ENCODE peak calls at places on chromosome 15, in six cellular contexts. S is neuronal stem cell, I is IMR-90, J is H9, X is trophoblast cell, P is H1. Y is an unnamed sample.
A peak's percentile ranks its signal among the peaks of the same experiment; 100 is the strongest.

GRCh38 chr15:77631790-77632551 is 741 bp downstream of the LINGO1 start:
- DNase-seq in S (no peak), X (no peak), P (no peak), J (peak; percentile 68), I (no peak), Y (no peak)

GRCh38 chr15:28933710-28934445 is 48.1 kb downstream of the APBA2 start:
- DNase-seq in J (no peak), S (no peak), I (no peak), P (no peak), X (no peak), Y (no peak)

GRCh38 chr15:99707481-99708270 is 25.6 kb downstream of the LYSMD4 start:
- DNase-seq in J (no peak), S (no peak), I (peak; percentile 72), P (no peak), X (no peak), Y (peak; percentile 30)

GRCh38 chr15:55774113-55774970 is 31.4 kb upstream of the PRTG start:
- DNase-seq in X (peak; percentile 67), J (peak; percentile 79), P (no peak), S (peak; percentile 62), I (peak; percentile 10), Y (peak; percentile 44)

GRCh38 chr15:68402432-68403160 is 29.4 kb downstream of the ITGA11 start:
- DNase-seq in J (peak; percentile 16), I (no peak), S (no peak), P (no peak), X (no peak), Y (no peak)

GRCh38 chr15:22902578-22902977 is 64.1 kb downstream of the NIPA2 start:
- DNase-seq in X (no peak), P (no peak), J (peak; percentile 61), S (no peak), I (no peak), Y (no peak)

GRCh38 chr15:100111103-100112060 is 230.4 kb downstream of the ADAMTS17 start:
- DNase-seq in S (no peak), P (no peak), I (peak; percentile 88), J (no peak), X (peak; percentile 38), Y (peak; percentile 86)

GRCh38 chr15:44215594-44215993 is 20.5 kb upstream of the FRMD5 start:
- DNase-seq in J (no peak), P (no peak), X (no peak), I (peak; percentile 90), S (no peak), Y (peak; percentile 47)

GRCh38 chr15:63172376-63173115 is 15.3 kb upstream of the RPS27L start:
- DNase-seq in X (no peak), S (no peak), I (no peak), J (no peak), P (no peak), Y (no peak)

GRCh38 chr15:46576611-46577010 is 941.8 kb downstream of the SQOR start:
- DNase-seq in X (peak; percentile 70), I (no peak), J (no peak), S (no peak), P (no peak), Y (peak; percentile 0)

GRCh38 chr15:89119489-89120478 is 31.5 kb downstream of the ABHD2 start:
- DNase-seq in J (no peak), I (peak; percentile 69), P (no peak), S (no peak), X (peak; percentile 82), Y (peak; percentile 57)

GRCh38 chr15:88108991-88109390 is 147.5 kb downstream of the NTRK3 start:
- DNase-seq in I (no peak), X (no peak), J (no peak), S (no peak), P (no peak), Y (no peak)

GRCh38 chr15:91311986-91312385 is 211.9 kb downstream of the SV2B start:
- DNase-seq in S (no peak), X (no peak), P (no peak), I (no peak), J (no peak), Y (no peak)

GRCh38 chr15:38670142-38671002 is 105.8 kb upstream of the RASGRP1 start:
- DNase-seq in P (no peak), X (no peak), I (no peak), S (no peak), J (no peak), Y (no peak)

GRCh38 chr15:34732430-34732829 is 22.4 kb downstream of the GJD2 start:
- DNase-seq in P (no peak), I (no peak), S (no peak), J (no peak), X (no peak), Y (no peak)

GRCh38 chr15:64006642-64007041 is 39.6 kb downstream of the DAPK2 start:
- DNase-seq in S (no peak), I (no peak), P (no peak), J (no peak), X (no peak), Y (no peak)

GRCh38 chr15:48861813-48862431 is 16.0 kb upstream of the EID1 start:
- DNase-seq in S (peak; percentile 56), X (peak; percentile 82), P (no peak), J (no peak), I (peak; percentile 82), Y (peak; percentile 73)

GRCh38 chr15:93899817-93900216 is 331.5 kb upstream of the MCTP2 start:
- DNase-seq in I (no peak), S (no peak), J (no peak), X (peak; percentile 2), P (no peak), Y (no peak)

GRCh38 chr15:93895976-93896770 is 335.2 kb upstream of the MCTP2 start:
- DNase-seq in P (no peak), I (no peak), X (peak; percentile 79), J (no peak), S (no peak), Y (no peak)

GRCh38 chr15:93897377-93897776 is 334.0 kb upstream of the MCTP2 start:
- DNase-seq in I (no peak), X (no peak), J (no peak), P (no peak), S (no peak), Y (no peak)

DNA sequence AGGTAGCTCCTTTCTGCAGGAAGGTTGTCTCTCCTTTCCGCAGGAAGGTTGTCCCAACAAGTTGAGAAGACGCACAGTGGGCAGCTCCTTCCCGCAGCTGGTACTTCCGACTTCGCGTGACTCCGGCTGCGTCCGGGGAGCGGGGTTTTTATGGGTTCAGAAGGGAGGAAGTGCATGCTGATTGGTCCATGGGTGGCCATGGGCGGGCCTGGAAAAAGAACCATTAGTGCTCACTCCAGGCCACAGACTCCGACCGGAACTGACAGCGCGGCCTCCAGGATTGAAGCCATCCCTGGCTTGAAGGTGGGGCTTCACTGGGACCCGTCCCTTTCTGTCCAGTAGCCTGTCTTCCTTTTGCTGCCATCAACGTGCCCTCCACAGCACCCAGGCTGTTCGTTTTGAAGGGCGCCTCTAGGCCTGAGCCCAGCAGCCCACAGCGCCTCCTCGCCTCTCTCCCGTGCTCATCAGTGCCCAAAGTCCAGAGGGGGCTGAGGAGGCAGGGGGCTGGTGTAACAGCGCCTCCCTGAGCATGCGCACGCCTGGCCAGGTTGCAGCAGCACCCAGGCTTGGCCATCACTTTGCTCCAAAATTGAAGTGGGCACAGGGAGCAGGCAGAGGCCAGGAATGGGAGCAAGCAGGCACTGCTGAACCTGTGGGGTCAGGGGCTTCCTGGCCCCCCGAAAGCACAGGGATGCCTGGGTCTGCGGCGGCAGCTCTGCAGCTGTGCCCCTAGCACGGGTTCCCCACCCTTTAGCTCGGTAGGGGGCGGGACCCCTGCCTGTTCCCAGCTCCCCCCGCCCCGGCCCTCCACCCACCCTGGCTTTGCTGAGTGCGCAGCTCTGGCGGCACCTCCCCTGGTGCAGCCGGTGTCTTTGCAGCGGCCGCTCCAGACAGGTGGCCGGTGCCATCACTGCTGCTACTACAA is 330.6 kb upstream of the MCTP2 start:
- DNase-seq in J (peak; percentile 57), P (peak; percentile 13), S (no peak), I (no peak), X (peak; percentile 47), Y (no peak)
- H3K14ac ChIP-seq in J (no peak overlapping the region), P (no peak overlapping the region), S (peak overlapping the region; percentile 9), I (no peak overlapping the region), X (no peak overlapping the region), Y (no peak overlapping the region)

DNA sequence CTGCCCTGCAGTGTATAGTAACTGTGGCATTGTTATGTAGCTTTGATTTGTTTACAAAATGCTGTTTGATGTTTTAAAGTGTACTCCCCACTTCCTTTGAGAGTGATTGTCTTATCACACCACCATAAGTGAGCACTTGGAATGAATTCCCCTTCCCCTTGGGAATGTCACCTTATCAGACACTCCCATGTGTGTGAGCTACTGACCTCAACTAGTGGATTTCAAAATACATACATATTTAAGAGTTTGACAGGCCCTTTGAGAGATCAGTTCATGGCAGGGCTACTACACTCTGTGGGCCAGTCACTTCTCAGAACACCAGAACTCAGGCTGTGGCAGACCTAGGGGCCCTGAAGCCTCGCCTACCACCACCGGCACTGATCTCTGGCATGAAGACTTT is 547.6 kb downstream of the NR2F2 start:
- DNase-seq in X (no peak), I (no peak), P (no peak), S (no peak), J (no peak), Y (no peak)
- H2AK5ac ChIP-seq in X (no peak overlapping the region), I (no peak overlapping the region), P (no peak overlapping the region), S (no peak overlapping the region), J (no peak overlapping the region), Y (no peak overlapping the region)

DNA sequence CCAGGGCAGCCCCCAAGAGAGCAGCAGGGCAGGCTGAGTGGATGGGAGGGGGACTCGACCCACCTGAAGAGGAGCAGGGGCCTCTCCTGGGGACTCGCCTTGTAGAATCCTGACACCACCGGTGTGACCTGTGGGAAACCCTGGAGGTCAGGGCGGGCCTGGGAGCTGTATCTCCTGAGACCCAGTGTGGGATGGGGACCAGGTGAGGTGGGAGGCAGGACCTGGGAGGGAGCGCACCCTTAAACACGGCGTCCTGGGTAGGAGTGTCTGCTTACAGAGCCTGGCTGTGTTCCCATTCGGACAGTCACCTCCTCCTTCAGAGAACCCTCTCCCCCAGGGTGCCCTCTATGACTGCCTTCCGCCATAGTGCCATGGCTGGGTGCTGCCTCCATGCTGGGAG is 27.1 kb downstream of the C15orf39 start:
- DNase-seq in S (no peak), P (no peak), X (no peak), J (no peak), I (no peak), Y (no peak)
- H3K14ac ChIP-seq in S (no peak overlapping the region), P (no peak overlapping the region), X (no peak overlapping the region), J (no peak overlapping the region), I (no peak overlapping the region), Y (no peak overlapping the region)

GRCh38 chr15:66238318-66238717 is 15.2 kb downstream of the MEGF11 start:
- DNase-seq in S (no peak), I (no peak), J (no peak), P (no peak), X (no peak), Y (no peak)

GRCh38 chr15:66234798-66235197 is 18.8 kb downstream of the MEGF11 start:
- DNase-seq in S (no peak), P (no peak), X (no peak), I (no peak), J (no peak), Y (no peak)

GRCh38 chr15:66237513-66238235 is 15.9 kb downstream of the MEGF11 start:
- DNase-seq in X (no peak), S (no peak), J (no peak), P (no peak), I (no peak), Y (no peak)

GRCh38 chr15:66235866-66236265 is 17.7 kb downstream of the MEGF11 start:
- DNase-seq in S (no peak), P (no peak), J (no peak), X (no peak), I (no peak), Y (no peak)

DNA sequence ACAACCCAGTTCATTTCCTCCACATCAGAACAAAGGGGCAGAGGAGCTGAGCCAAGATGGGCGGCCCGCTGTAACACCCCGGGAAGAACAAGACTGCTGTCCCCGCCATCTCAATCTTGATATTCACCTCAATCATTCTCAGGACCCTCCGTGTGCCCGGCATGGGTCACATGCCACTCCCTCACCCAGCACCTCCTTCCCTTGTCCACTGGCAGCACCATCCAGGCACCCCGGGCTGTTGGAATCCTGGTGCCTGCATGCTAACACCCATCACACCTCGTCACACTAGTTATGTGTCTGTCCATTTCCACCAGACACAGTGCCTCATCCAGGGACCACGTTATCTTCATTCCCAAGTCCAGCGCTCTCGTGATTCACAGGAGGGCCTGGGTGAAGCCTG is 16.7 kb downstream of the MEGF11 start:
- DNase-seq in I (no peak), P (no peak), X (no peak), S (no peak), J (no peak), Y (no peak)
- H2AK5ac ChIP-seq in I (no peak overlapping the region), P (no peak overlapping the region), X (no peak overlapping the region), S (no peak overlapping the region), J (no peak overlapping the region), Y (no peak overlapping the region)